ENCODE peak calls at places on chromosomes 7 and 10, in nine cellular contexts. One of them, this sample, is unnamed.

GRCh38 chr10:52453501-52453900 is 139.4 kb downstream of the DKK1 start:
- DNase-seq in NB4: no peak
- DNase-seq in CD4-positive, CD25-positive, alpha-beta regulatory T cell: no peak
- DNase-seq in EH: no peak
- DNase-seq in IMR-90: no peak
- DNase-seq in RWPE1: no peak
- DNase-seq in stimulated activated CD8-positive, alpha-beta memory T cell treated with anti-CD3 and anti-CD28 coated beads, Interleukin-4, amount 100 ng/mL, for 24 hours: no peak
- DNase-seq in LoVo: no peak
- DNase-seq in fibroblast of the aortic adventitia: no peak
- DNase-seq in this sample: no peak

GRCh38 chr10:122756656-122757055 is 57.0 kb upstream of the C10orf120 start:
- DNase-seq in EH: no peak
- DNase-seq in CD4-positive, CD25-positive, alpha-beta regulatory T cell: no peak
- DNase-seq in IMR-90: no peak
- DNase-seq in RWPE1: no peak
- DNase-seq in LoVo: no peak
- DNase-seq in stimulated activated CD8-positive, alpha-beta memory T cell treated with anti-CD3 and anti-CD28 coated beads, Interleukin-4, amount 100 ng/mL, for 24 hours: no peak
- DNase-seq in NB4: no peak
- DNase-seq in fibroblast of the aortic adventitia: no peak
- DNase-seq in this sample: no peak

GRCh38 chr10:80530251-80530650 is 7.5 kb upstream of the SH2D4B start:
- DNase-seq in LoVo: no peak
- DNase-seq in IMR-90: peak
- DNase-seq in NB4: peak
- DNase-seq in fibroblast of the aortic adventitia: peak
- DNase-seq in EH: peak
- DNase-seq in RWPE1: peak
- DNase-seq in CD4-positive, CD25-positive, alpha-beta regulatory T cell: no peak
- DNase-seq in stimulated activated CD8-positive, alpha-beta memory T cell treated with anti-CD3 and anti-CD28 coated beads, Interleukin-4, amount 100 ng/mL, for 24 hours: peak
- DNase-seq in this sample: peak

GRCh38 chr10:33134011-33134751 is 176.2 kb upstream of the ITGB1 start:
- DNase-seq in LoVo: peak
- DNase-seq in IMR-90: peak
- DNase-seq in stimulated activated CD8-positive, alpha-beta memory T cell treated with anti-CD3 and anti-CD28 coated beads, Interleukin-4, amount 100 ng/mL, for 24 hours: peak
- DNase-seq in RWPE1: peak
- DNase-seq in NB4: peak
- DNase-seq in fibroblast of the aortic adventitia: peak
- DNase-seq in EH: peak
- DNase-seq in CD4-positive, CD25-positive, alpha-beta regulatory T cell: peak
- DNase-seq in this sample: peak

GRCh38 chr7:86942081-86942480 is 117.4 kb downstream of the ELAPOR2 start:
- DNase-seq in EH: peak
- DNase-seq in stimulated activated CD8-positive, alpha-beta memory T cell treated with anti-CD3 and anti-CD28 coated beads, Interleukin-4, amount 100 ng/mL, for 24 hours: no peak
- DNase-seq in IMR-90: no peak
- DNase-seq in LoVo: no peak
- DNase-seq in NB4: no peak
- DNase-seq in CD4-positive, CD25-positive, alpha-beta regulatory T cell: no peak
- DNase-seq in RWPE1: no peak
- DNase-seq in fibroblast of the aortic adventitia: no peak
- DNase-seq in this sample: no peak

GRCh38 chr10:105384056-105384455 is 743.0 kb downstream of the SORCS3 start:
- DNase-seq in stimulated activated CD8-positive, alpha-beta memory T cell treated with anti-CD3 and anti-CD28 coated beads, Interleukin-4, amount 100 ng/mL, for 24 hours: no peak
- DNase-seq in NB4: no peak
- DNase-seq in CD4-positive, CD25-positive, alpha-beta regulatory T cell: no peak
- DNase-seq in EH: no peak
- DNase-seq in LoVo: no peak
- DNase-seq in RWPE1: no peak
- DNase-seq in IMR-90: no peak
- DNase-seq in fibroblast of the aortic adventitia: no peak
- DNase-seq in this sample: no peak

GRCh38 chr7:59079-59825 is 133.1 kb upstream of the FAM20C start:
- DNase-seq in EH: no peak
- DNase-seq in LoVo: no peak
- DNase-seq in NB4: no peak
- DNase-seq in fibroblast of the aortic adventitia: no peak
- DNase-seq in CD4-positive, CD25-positive, alpha-beta regulatory T cell: no peak
- DNase-seq in stimulated activated CD8-positive, alpha-beta memory T cell treated with anti-CD3 and anti-CD28 coated beads, Interleukin-4, amount 100 ng/mL, for 24 hours: no peak
- DNase-seq in IMR-90: no peak
- DNase-seq in RWPE1: no peak
- DNase-seq in this sample: peak

GRCh38 chr10:51743146-51743545 is 43.8 kb upstream of the CSTF2T start:
- DNase-seq in stimulated activated CD8-positive, alpha-beta memory T cell treated with anti-CD3 and anti-CD28 coated beads, Interleukin-4, amount 100 ng/mL, for 24 hours: no peak
- DNase-seq in LoVo: no peak
- DNase-seq in NB4: peak
- DNase-seq in CD4-positive, CD25-positive, alpha-beta regulatory T cell: no peak
- DNase-seq in fibroblast of the aortic adventitia: peak
- DNase-seq in RWPE1: no peak
- DNase-seq in EH: no peak
- DNase-seq in IMR-90: no peak
- DNase-seq in this sample: no peak

GRCh38 chr7:37113661-37114355 is 334.9 kb downstream of the ELMO1 start:
- DNase-seq in fibroblast of the aortic adventitia: no peak
- DNase-seq in LoVo: no peak
- DNase-seq in RWPE1: no peak
- DNase-seq in NB4: no peak
- DNase-seq in stimulated activated CD8-positive, alpha-beta memory T cell treated with anti-CD3 and anti-CD28 coated beads, Interleukin-4, amount 100 ng/mL, for 24 hours: no peak
- DNase-seq in IMR-90: no peak
- DNase-seq in CD4-positive, CD25-positive, alpha-beta regulatory T cell: no peak
- DNase-seq in EH: no peak
- DNase-seq in this sample: no peak

This sample was measured in iPS-NIHi11.